ENCODE peak calls at places on chromosomes 12 and 14, in six cellular contexts. V is breast epithelium, P is HCT116, J is tibial nerve, O is right lobe of liver, X is heart left ventricle. Y is an unnamed sample.
A peak's percentile ranks its signal among the peaks of the same experiment; 100 is the strongest.

GRCh38 chr12:58814036-58814435 is 106.3 kb downstream of the LRIG3 start:
- DNase-seq in O (no peak), J (no peak), V (no peak), P (no peak), X (no peak), Y (no peak)

GRCh38 chr12:10736460-10736859 is 13.3 kb upstream of the YBX3 start:
- DNase-seq in V (no peak), J (no peak), X (no peak), O (no peak), P (no peak), Y (no peak)

GRCh38 chr12:66813137-66813867 is 134.4 kb upstream of the GRIP1 start:
- DNase-seq in O (no peak), P (no peak), V (no peak), J (no peak), X (no peak), Y (no peak)

GRCh38 chr14:34496007-34496678 is 34.1 kb upstream of the SPTSSA start:
- DNase-seq in J (no peak), P (no peak), O (no peak), X (peak; percentile 63), V (no peak), Y (peak; percentile 21)

GRCh38 chr12:19234171-19234704 is 104.7 kb downstream of the PLEKHA5 start:
- DNase-seq in P (no peak), J (no peak), O (no peak), V (no peak), X (no peak), Y (no peak)

GRCh38 chr14:60848066-60848465 is 113.5 kb downstream of the MNAT1 start:
- DNase-seq in V (no peak), O (no peak), P (no peak), J (no peak), X (no peak), Y (no peak)

GRCh38 chr12:121711925-121712461 is 559 bp upstream of the TMEM120B start:
- DNase-seq in O (peak; percentile 67), P (no peak), J (no peak), X (peak; percentile 73), V (no peak), Y (peak; percentile 36)

GRCh38 chr12:47860279-47860841 is 40.7 kb upstream of the HDAC7 start:
- DNase-seq in J (no peak), V (no peak), X (no peak), O (no peak), P (no peak), Y (no peak)

GRCh38 chr12:25384038-25384953 is 133.6 kb upstream of the KRAS start:
- DNase-seq in V (no peak), J (no peak), O (no peak), X (no peak), P (no peak), Y (no peak)

GRCh38 chr12:67070307-67070600 is 198.9 kb upstream of the CAND1 start:
- DNase-seq in P (no peak), V (no peak), X (no peak), O (no peak), J (no peak), Y (no peak)

GRCh38 chr14:68779761-68780323 is 13.0 kb downstream of the ZFP36L1 start:
- DNase-seq in J (no peak), O (peak; percentile 38), X (peak; percentile 15), V (no peak), P (peak; percentile 94), Y (peak; percentile 25)

GRCh38 chr12:46376579-46376978 is 4.0 kb upstream of the SLC38A2 start:
- DNase-seq in J (no peak), X (no peak), V (no peak), P (no peak), O (peak; percentile 53), Y (no peak)

GRCh38 chr14:96106891-96107290 is 67.7 kb downstream of the C14orf132 start:
- DNase-seq in V (no peak), P (no peak), O (peak; percentile 27), X (no peak), J (no peak), Y (no peak)

GRCh38 chr14:79496701-79497100 is 714.6 kb downstream of the DIO2 start:
- DNase-seq in V (no peak), P (no peak), X (no peak), O (no peak), J (no peak), Y (no peak)

GRCh38 chr14:61505815-61506809 is 184.7 kb downstream of the PRKCH start:
- DNase-seq in X (no peak), J (no peak), V (no peak), P (no peak), O (no peak), Y (no peak)

GRCh38 chr14:103762011-103762410 is 46.4 kb downstream of the ZFYVE21 start:
- DNase-seq in O (no peak), V (no peak), X (no peak), J (no peak), P (no peak), Y (no peak)

GRCh38 chr12:132049442-132049841 is 94.7 kb downstream of the DDX51 start:
- DNase-seq in P (no peak), X (no peak), V (no peak), J (no peak), O (no peak), Y (no peak)

GRCh38 chr12:3892631-3893030 is 19.4 kb upstream of the PARP11 start:
- DNase-seq in J (no peak), O (no peak), V (no peak), P (no peak), X (no peak), Y (no peak)

GRCh38 chr14:104106471-104106991 is 21.0 kb downstream of the ASPG start:
- DNase-seq in J (no peak), X (peak; percentile 21), P (no peak), V (peak; percentile 45), O (peak; percentile 47), Y (no peak)

GRCh38 chr12:238116-238515 is 24.2 kb upstream of the SLC6A12 start:
- DNase-seq in O (no peak), J (no peak), X (no peak), P (no peak), V (no peak), Y (no peak)

GRCh38 chr12:60387356-60387755 is 791.5 kb downstream of the SLC16A7 start:
- DNase-seq in X (no peak), V (no peak), O (no peak), J (no peak), P (no peak), Y (no peak)

GRCh38 chr12:91630118-91630517 is 447.5 kb upstream of the DCN start:
- DNase-seq in O (no peak), V (no peak), J (no peak), X (no peak), P (no peak), Y (no peak)

GRCh38 chr12:131830335-131831020 is 2.3 kb downstream of the MMP17 start:
- DNase-seq in X (peak; percentile 81), J (peak; percentile 66), V (peak; percentile 79), O (peak; percentile 82), P (peak; percentile 23), Y (peak; percentile 59)

GRCh38 chr12:34346372-34347034 is 324.2 kb downstream of the ALG10 start:
- DNase-seq in J (no peak), P (no peak), O (no peak), V (no peak), X (no peak), Y (no peak)
- H3K9me3 ChIP-seq in J (no peaks in the 10 kb centered on the region), P (no peaks in the 10 kb centered on the region), O (no peaks in the 10 kb centered on the region), V (peaks cover 98% of the 10 kb centered on the region), X (peaks cover 4% of the 10 kb centered on the region), Y (peaks cover 100% of the 10 kb centered on the region)

GRCh38 chr12:116735084-116735483 is 2.8 kb downstream of the SPRING1 start:
- DNase-seq in P (no peak), X (no peak), J (no peak), O (no peak), V (no peak), Y (no peak)

GRCh38 chr12:116735951-116736599 is 1.8 kb downstream of the SPRING1 start:
- DNase-seq in V (no peak), P (no peak), X (no peak), O (peak; percentile 71), J (no peak), Y (peak; percentile 64)

GRCh38 chr12:116737774-116738657 is at the start of the genes RNFT2 and SPRING1:
- DNase-seq in J (peak; percentile 98), P (peak; percentile 98), V (peak; percentile 98), X (peak; percentile 99), O (peak; percentile 100), Y (peak; percentile 99)

GRCh38 chr12:116739381-116739887 is 1.3 kb downstream of the RNFT2 start:
- DNase-seq in P (no peak), V (no peak), J (no peak), X (no peak), O (no peak), Y (no peak)

DNA sequence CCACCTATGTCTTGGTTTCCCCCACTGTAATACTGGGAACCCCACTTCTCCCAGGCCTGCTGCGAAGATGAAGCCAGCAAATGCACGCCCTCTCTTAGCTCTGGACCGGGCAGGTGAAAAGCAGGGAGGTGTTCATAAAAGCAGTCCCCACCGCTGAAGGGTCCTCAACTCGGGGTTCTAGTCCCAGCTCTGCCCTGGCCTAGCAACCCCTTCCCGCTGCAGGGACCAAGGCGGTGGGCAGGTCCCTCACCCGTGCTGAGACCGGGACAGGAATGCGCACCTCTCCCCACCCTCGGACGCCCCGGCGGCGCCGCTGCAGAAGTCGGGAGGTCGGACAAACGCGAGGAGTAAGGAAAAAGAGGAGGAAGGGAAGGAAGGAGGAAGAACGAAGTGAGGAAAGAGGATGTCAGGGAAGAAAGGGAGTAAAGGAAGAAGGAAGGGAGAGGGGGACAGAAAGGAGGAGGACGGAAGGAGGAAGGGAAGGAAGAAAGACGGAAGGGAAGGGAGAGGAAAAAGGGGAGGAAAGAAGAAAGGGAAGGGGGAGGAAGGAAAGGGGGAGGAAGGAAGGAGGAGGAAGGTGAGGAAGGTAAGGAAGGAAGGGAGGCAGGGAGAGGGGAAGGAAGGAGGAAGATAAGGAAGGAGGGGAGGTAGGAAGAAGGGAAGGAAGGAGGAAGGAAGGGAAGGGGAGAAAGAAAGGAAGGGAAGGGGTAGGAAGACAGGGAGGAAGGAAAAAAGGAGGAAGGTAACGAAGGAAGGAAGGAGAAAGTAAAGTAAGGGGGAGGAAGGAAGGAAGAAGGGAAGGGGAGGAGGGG is 701 bp downstream of the SPRING1 start:
- DNase-seq in J (no peak), V (no peak), O (no peak), P (no peak), X (no peak), Y (peak; percentile 31)
- TF ChIP-seq POLR2A in J (no peak), V (no peak), O (no peak), P (no peak), X (no peak), Y (no peak)

DNA sequence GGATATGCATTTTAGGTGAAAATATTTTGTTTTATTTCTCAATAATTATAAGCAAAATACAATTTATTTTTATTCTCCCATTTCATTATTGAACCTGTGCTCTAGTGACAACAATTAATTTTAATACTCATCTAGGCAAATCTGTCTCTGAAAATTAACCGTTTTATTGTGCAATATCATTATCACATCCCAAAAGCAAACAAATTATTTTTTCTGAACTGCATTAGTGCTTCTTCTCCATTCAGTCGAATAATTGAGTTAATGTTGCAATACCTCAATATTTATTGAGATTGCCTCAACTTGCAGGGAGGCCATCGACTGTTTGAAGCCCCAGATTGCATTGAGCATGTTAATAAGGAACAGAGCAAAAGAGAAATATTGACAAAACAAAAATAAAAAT is 303.2 kb upstream of the LRFN5 start:
- DNase-seq in P (no peak), O (no peak), J (no peak), V (no peak), X (no peak), Y (no peak)
- H3K9me3 ChIP-seq in P (no peaks in the 10 kb centered on the region), O (no peaks in the 10 kb centered on the region), J (no peaks in the 10 kb centered on the region), V (no peaks in the 10 kb centered on the region), X (no peaks in the 10 kb centered on the region), Y (no peaks in the 10 kb centered on the region)

DNA sequence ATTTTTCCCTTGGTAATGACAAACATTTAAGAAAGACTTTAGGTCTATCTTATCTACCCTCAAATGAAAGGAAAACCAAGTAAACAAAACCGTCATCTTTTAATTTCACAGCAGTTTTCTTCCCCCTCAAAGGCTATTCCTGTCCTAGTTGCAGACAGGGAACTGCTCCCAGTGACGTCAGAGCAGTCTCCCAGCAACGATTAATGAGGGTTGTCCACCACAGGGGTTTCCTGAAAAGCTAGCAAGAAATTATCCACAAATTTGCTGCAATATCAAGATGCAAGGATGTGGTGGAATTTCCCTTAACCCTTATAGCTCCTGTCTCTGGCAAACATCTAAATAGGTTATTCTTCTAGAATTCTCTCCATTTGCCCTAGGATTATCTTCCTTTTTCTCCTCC is 89.1 kb upstream of the STAC3 start:
- DNase-seq in J (no peak), V (no peak), O (peak; percentile 61), X (peak; percentile 82), P (no peak), Y (peak; percentile 37)
- TF ChIP-seq POLR2A in J (no peak), V (no peak), O (no peak), X (no peak), P (no peak), Y (no peak)